ENCODE peak calls at places on chromosomes 1 and 21, in five cellular contexts. One of them, this sample, is unnamed. For H3K4me1, the result is how much of the 10 kb centered on the place peaks cover.

GRCh38 chr1:168664069-168664834 is 64.8 kb downstream of the DPT start:
- ATAC-seq in A549: no peak
- ATAC-seq in heart left ventricle: no peak
- ATAC-seq in body of pancreas: no peak
- ATAC-seq in HCT116: no peak
- ATAC-seq in this sample: no peak

GRCh38 chr1:113493533-113493932 is 103.2 kb downstream of the MAGI3 start:
- ATAC-seq in heart left ventricle: no peak
- ATAC-seq in HCT116: no peak
- ATAC-seq in A549: no peak
- ATAC-seq in body of pancreas: no peak
- ATAC-seq in this sample: no peak

GRCh38 chr1:61270761-61271411 is 188.5 kb downstream of the NFIA start:
- ATAC-seq in heart left ventricle: no peak
- ATAC-seq in body of pancreas: no peak
- ATAC-seq in A549: peak
- ATAC-seq in HCT116: no peak
- ATAC-seq in this sample: no peak

GRCh38 chr1:171600852-171601251 is 21.2 kb upstream of the MYOCOS start:
- ATAC-seq in body of pancreas: no peak
- ATAC-seq in heart left ventricle: no peak
- ATAC-seq in A549: peak
- ATAC-seq in HCT116: no peak
- ATAC-seq in this sample: no peak

GRCh38 chr1:230186003-230186863 is 119.2 kb downstream of the GALNT2 start:
- ATAC-seq in heart left ventricle: peak
- ATAC-seq in HCT116: peak
- ATAC-seq in A549: peak
- ATAC-seq in body of pancreas: peak
- ATAC-seq in this sample: peak

GRCh38 chr1:1628656-1629429 is 3.1 kb upstream of the MMP23B start:
- ATAC-seq in body of pancreas: no peak
- ATAC-seq in HCT116: peak
- ATAC-seq in heart left ventricle: no peak
- ATAC-seq in A549: peak
- ATAC-seq in this sample: no peak

GRCh38 chr1:158100498-158100897 is 80.2 kb upstream of the CD1D start:
- ATAC-seq in heart left ventricle: no peak
- ATAC-seq in body of pancreas: no peak
- ATAC-seq in A549: no peak
- ATAC-seq in HCT116: no peak
- ATAC-seq in this sample: no peak

GRCh38 chr1:172851077-172851476 is 192.2 kb downstream of the FASLG start:
- ATAC-seq in body of pancreas: no peak
- ATAC-seq in heart left ventricle: no peak
- ATAC-seq in A549: no peak
- ATAC-seq in HCT116: no peak
- ATAC-seq in this sample: no peak

GRCh38 chr1:3923378-3924185 is 23.5 kb upstream of the C1orf174 start:
- ATAC-seq in heart left ventricle: no peak
- ATAC-seq in body of pancreas: no peak
- ATAC-seq in HCT116: no peak
- ATAC-seq in A549: no peak
- ATAC-seq in this sample: no peak

GRCh38 chr1:180926164-180926981 is 13.7 kb downstream of the KIAA1614 start:
- ATAC-seq in heart left ventricle: peak
- ATAC-seq in A549: no peak
- ATAC-seq in body of pancreas: peak
- ATAC-seq in HCT116: no peak
- ATAC-seq in this sample: peak

GRCh38 chr1:27428316-27429028 is 36.0 kb downstream of the GPR3 start:
- ATAC-seq in body of pancreas: peak
- ATAC-seq in A549: no peak
- ATAC-seq in heart left ventricle: peak
- ATAC-seq in HCT116: no peak
- ATAC-seq in this sample: peak

GRCh38 chr1:210397252-210397651 is 68.5 kb downstream of the HHAT start:
- ATAC-seq in A549: no peak
- ATAC-seq in body of pancreas: no peak
- ATAC-seq in HCT116: no peak
- ATAC-seq in heart left ventricle: no peak
- ATAC-seq in this sample: no peak

GRCh38 chr1:241918879-241919278 is 38.7 kb upstream of the BECN2 start:
- ATAC-seq in heart left ventricle: no peak
- ATAC-seq in body of pancreas: no peak
- ATAC-seq in A549: peak
- ATAC-seq in HCT116: no peak
- ATAC-seq in this sample: no peak

GRCh38 chr1:178931843-178932551 is 61.1 kb upstream of the ANGPTL1 start:
- ATAC-seq in heart left ventricle: peak
- ATAC-seq in body of pancreas: peak
- ATAC-seq in A549: no peak
- ATAC-seq in HCT116: no peak
- ATAC-seq in this sample: peak

DNA sequence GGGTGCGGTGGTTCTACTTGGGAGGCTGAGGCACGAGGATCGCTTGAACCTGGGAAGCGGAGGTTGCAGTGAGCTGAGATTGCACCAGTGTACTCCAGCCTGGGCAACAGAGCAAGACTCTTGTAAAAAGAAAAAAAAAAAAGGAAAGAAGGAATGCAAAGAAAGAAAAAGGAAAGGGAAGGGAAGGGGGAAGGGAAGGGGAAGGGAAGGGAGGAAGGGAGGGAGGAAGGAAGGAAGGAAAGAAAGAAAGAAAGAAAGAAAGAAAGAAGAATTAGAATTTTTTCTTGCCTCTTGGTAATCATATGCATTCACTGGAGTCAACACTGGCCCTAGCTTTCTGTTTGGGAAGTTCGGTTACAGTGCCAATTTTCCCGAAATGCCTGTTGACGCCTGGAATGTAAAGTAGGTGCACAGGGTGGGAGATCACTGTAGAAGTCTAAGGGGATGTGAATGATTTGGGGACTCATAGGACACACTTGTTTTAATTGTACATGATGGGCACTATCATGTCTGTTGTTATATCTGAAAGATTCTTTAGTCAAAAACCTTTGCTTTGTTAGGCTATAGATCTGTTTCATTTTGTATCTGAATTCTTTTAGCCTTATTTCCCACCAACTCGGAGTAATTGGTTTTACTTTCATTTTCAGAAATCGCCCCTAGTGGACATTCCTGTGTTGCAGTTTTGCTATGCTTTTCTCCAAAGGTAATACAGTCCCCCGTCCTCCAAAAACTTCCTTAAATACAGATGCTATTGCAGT is 59.8 kb upstream of the MORC3 start:
- ATAC-seq in heart left ventricle: peak
- ATAC-seq in body of pancreas: peak
- ATAC-seq in A549: peak
- ATAC-seq in HCT116: peak
- ATAC-seq in this sample: peak
- H3K27ac ChIP-seq in heart left ventricle: peak
- H3K27ac ChIP-seq in body of pancreas: peak
- H3K27ac ChIP-seq in A549: peak
- H3K27ac ChIP-seq in HCT116: no peak
- H3K27ac ChIP-seq in this sample: peak

GRCh38 chr1:18951416-18951815 is 5.1 kb downstream of the IFFO2 start:
- ATAC-seq in HCT116: no peak
- ATAC-seq in heart left ventricle: no peak
- ATAC-seq in A549: no peak
- ATAC-seq in body of pancreas: no peak
- ATAC-seq in this sample: no peak
- H3K4me1 ChIP-seq in HCT116: under half
- H3K4me1 ChIP-seq in heart left ventricle: half or more
- H3K4me1 ChIP-seq in A549: half or more
- H3K4me1 ChIP-seq in body of pancreas: half or more
- H3K4me1 ChIP-seq in this sample: half or more

GRCh38 chr1:77940921-77941570 is 37.8 kb downstream of the FUBP1 start:
- ATAC-seq in HCT116: no peak
- ATAC-seq in heart left ventricle: no peak
- ATAC-seq in body of pancreas: no peak
- ATAC-seq in A549: no peak
- ATAC-seq in this sample: no peak
- TF ChIP-seq POLR2A in HCT116: no peak
- TF ChIP-seq POLR2A in heart left ventricle: no peak
- TF ChIP-seq POLR2A in body of pancreas: no peak
- TF ChIP-seq POLR2A in A549: no peak
- TF ChIP-seq POLR2A in this sample: no peak

DNA sequence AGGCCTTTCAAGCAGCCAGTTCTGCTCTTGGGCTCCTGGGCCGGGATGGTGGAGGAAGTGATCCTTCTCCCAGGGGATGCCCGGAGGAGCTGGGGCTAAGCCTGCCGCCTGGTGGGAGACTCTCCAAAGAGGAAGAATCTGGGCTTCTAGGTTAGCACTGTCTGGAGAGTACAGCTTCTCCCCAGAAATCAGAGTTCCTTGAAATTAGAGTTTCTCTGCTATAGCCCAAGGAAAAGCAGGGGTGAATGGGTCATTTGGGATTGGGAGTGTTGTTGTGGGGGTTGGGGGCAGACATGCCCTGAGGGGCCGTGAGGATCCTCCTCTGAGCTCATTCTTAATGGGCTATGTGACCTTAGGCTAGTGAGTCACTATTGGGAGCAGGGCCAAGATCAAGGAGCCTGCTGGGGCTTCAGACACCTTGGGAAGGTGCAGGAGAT is 6.5 kb downstream of the LGR6 start:
- ATAC-seq in heart left ventricle: peak
- ATAC-seq in body of pancreas: no peak
- ATAC-seq in HCT116: peak
- ATAC-seq in A549: peak
- ATAC-seq in this sample: no peak
- H3K27ac ChIP-seq in heart left ventricle: peak
- H3K27ac ChIP-seq in body of pancreas: no peak
- H3K27ac ChIP-seq in HCT116: peak
- H3K27ac ChIP-seq in A549: peak
- H3K27ac ChIP-seq in this sample: no peak

DNA sequence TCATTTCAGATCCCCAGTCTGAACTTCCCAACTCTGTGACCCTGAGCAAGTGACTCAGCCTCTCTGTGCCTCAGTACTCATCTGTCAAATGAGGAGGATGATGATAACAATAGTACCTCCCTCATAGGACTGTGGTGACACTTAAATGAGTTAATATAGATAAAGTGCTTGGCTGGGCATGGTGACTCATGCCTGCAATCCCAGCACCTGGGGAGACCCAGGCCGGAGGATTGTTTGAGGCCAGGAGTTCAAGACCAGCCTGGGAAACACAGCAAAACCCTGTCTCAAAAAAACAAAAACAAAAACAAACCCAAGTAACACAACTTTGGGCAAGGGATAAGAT is 4.8 kb upstream of the ECE1 start:
- ATAC-seq in A549: no peak
- ATAC-seq in body of pancreas: no peak
- ATAC-seq in heart left ventricle: no peak
- ATAC-seq in HCT116: peak
- ATAC-seq in this sample: no peak
- H3K4me1 ChIP-seq in A549: under half
- H3K4me1 ChIP-seq in body of pancreas: half or more
- H3K4me1 ChIP-seq in heart left ventricle: half or more
- H3K4me1 ChIP-seq in HCT116: under half
- H3K4me1 ChIP-seq in this sample: half or more

DNA sequence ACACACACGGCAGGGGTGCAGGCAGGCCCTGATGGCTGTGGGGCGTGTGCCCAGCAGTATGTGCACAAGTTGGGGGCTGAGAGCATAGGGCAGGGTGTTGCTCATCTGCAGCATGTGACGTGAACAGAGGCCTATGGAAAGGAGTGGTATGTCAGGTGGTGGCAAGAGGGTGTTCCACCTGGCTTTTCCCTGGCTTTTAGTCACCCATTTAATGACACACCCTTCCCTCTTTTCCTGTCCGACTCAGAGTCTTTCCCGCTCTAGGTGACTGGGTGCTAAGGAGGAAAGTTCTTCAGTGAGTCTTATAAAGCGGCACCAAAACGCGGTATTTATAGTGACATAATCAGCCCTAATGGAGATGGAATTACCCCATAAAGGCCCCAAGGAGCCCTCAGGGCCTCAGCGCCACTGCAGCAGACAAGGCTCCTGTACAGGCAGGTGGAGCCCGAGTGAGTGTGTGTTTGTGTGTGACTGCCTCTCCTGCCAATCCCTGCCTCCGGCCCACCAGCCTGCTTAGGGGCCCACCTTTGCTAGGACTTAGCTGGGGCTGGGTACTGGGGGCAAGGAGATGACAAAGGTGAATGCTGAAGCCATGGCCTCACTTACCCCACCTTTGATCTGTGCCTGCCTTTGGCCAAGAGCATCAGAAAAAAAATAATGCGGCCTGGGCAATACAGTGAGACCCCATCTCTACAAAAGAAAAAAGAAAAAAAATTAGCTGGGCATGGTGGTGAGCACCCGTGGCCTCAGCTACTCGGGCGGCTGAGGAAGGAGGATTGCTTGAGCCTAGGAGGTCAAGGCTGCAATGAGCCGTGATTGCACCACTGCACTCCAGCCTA is 3.3 kb upstream of the EPHA2 start:
- ATAC-seq in heart left ventricle: no peak
- ATAC-seq in body of pancreas: no peak
- ATAC-seq in HCT116: peak
- ATAC-seq in A549: no peak
- ATAC-seq in this sample: no peak
- TF ChIP-seq POLR2A in heart left ventricle: no peak
- TF ChIP-seq POLR2A in body of pancreas: no peak
- TF ChIP-seq POLR2A in HCT116: no peak
- TF ChIP-seq POLR2A in A549: no peak
- TF ChIP-seq POLR2A in this sample: no peak

GRCh38 chr1:214582289-214582891 is 20.6 kb upstream of the CENPF start:
- ATAC-seq in body of pancreas: no peak
- ATAC-seq in HCT116: peak
- ATAC-seq in heart left ventricle: no peak
- ATAC-seq in A549: peak
- ATAC-seq in this sample: no peak
- H3K27ac ChIP-seq in body of pancreas: no peak
- H3K27ac ChIP-seq in HCT116: no peak
- H3K27ac ChIP-seq in heart left ventricle: no peak
- H3K27ac ChIP-seq in A549: peak
- H3K27ac ChIP-seq in this sample: no peak

GRCh38 chr1:163747855-163748254 is 426.1 kb downstream of the NUF2 start:
- ATAC-seq in A549: no peak
- ATAC-seq in heart left ventricle: no peak
- ATAC-seq in body of pancreas: no peak
- ATAC-seq in HCT116: no peak
- ATAC-seq in this sample: no peak

GRCh38 chr1:163745204-163745603 is 423.4 kb downstream of the NUF2 start:
- ATAC-seq in heart left ventricle: no peak
- ATAC-seq in body of pancreas: no peak
- ATAC-seq in A549: no peak
- ATAC-seq in HCT116: no peak
- ATAC-seq in this sample: no peak

GRCh38 chr1:163744488-163744887 is 422.7 kb downstream of the NUF2 start:
- ATAC-seq in HCT116: no peak
- ATAC-seq in A549: no peak
- ATAC-seq in heart left ventricle: no peak
- ATAC-seq in body of pancreas: no peak
- ATAC-seq in this sample: no peak

DNA sequence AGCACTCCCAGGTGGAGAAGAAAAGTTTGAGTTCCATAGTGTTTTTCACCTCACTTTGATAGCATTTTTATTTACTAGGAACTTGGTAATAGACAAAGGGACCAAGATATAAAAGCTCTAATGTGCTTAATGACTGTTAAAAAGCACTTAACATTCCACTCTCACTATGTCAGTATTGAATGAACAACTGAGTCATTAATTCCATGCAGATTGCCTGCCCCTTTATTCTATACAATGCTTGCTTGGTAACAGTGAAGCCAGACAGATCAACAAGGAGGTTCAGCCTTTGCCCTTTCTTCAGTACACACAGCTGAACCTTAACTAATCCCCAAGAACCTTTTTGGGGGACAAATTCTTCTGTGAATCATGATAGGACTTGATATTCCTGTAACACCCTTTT is 425.5 kb downstream of the NUF2 start:
- ATAC-seq in heart left ventricle: no peak
- ATAC-seq in body of pancreas: no peak
- ATAC-seq in HCT116: no peak
- ATAC-seq in A549: no peak
- ATAC-seq in this sample: no peak
- H3K4me1 ChIP-seq in heart left ventricle: under half
- H3K4me1 ChIP-seq in body of pancreas: under half
- H3K4me1 ChIP-seq in HCT116: under half
- H3K4me1 ChIP-seq in A549: under half
- H3K4me1 ChIP-seq in this sample: under half